ENCODE peak calls at places on chromosomes 11 and 22, in nine cellular contexts. C is OCI-LY7; U is effector memory CD4-positive, alpha-beta T cell; H is cardiac muscle cell; K is prostate gland; Z is iPS DF 6.9; Q is heart left ventricle; B is mammary epithelial cell; J is aorta. N is an unnamed sample. For H3K4me1, the result is how much of the 10 kb centered on the place peaks cover.

GRCh38 chr11:91700854-91701253 is 523.8 kb upstream of the FAT3 start:
- DNase-seq in C (no peak), U (no peak), H (no peak), K (no peak), Z (no peak), Q (no peak), B (no peak), J (no peak), N (no peak)

GRCh38 chr11:74783241-74783871 is 34.7 kb downstream of the RNF169 start:
- DNase-seq in C (peak), U (no peak), H (no peak), K (no peak), Z (no peak), Q (no peak), B (peak), J (no peak), N (no peak)

GRCh38 chr11:64655901-64656601 is 65.0 kb downstream of the SLC22A12 start:
- DNase-seq in C (no peak), U (no peak), H (no peak), K (no peak), Z (no peak), Q (no peak), B (peak), J (no peak), N (no peak)

GRCh38 chr11:28259177-28259843 is 151.1 kb downstream of the METTL15 start:
- DNase-seq in C (no peak), U (no peak), H (no peak), K (no peak), Z (no peak), Q (no peak), B (no peak), J (no peak), N (no peak)

GRCh38 chr11:111344032-111344431 is 35.0 kb downstream of the POU2AF1 start:
- DNase-seq in C (no peak), U (no peak), H (no peak), K (no peak), Z (no peak), Q (no peak), B (peak), J (peak), N (no peak)

GRCh38 chr11:46705070-46705688 is 4.3 kb downstream of the ZNF408 start:
- DNase-seq in C (no peak), U (no peak), H (no peak), K (no peak), Z (no peak), Q (no peak), B (no peak), J (no peak), N (no peak)

GRCh38 chr11:42552786-42553185 is 759.0 kb upstream of the API5 start:
- DNase-seq in C (no peak), U (no peak), H (no peak), K (peak), Z (no peak), Q (no peak), B (peak), J (no peak), N (no peak)

GRCh38 chr22:46165975-46166374 is 15.6 kb downstream of the PPARA start:
- DNase-seq in C (no peak), U (no peak), H (no peak), K (no peak), Z (no peak), Q (no peak), B (no peak), J (no peak), N (no peak)

GRCh38 chr22:29009148-29009547 is 52.5 kb downstream of the C22orf31 start:
- DNase-seq in C (no peak), U (no peak), H (peak), K (no peak), Z (no peak), Q (no peak), B (no peak), J (no peak), N (no peak)

GRCh38 chr11:76163289-76163880 is 42.9 kb downstream of the WNT11 start:
- DNase-seq in C (no peak), U (no peak), H (no peak), K (no peak), Z (no peak), Q (no peak), B (no peak), J (no peak), N (no peak)

GRCh38 chr11:122633219-122633829 is 22.2 kb upstream of the UBASH3B start:
- DNase-seq in C (peak), U (no peak), H (peak), K (no peak), Z (no peak), Q (no peak), B (peak), J (no peak), N (no peak)

GRCh38 chr11:534592-535518 is 521 bp downstream of the HRAS start:
- DNase-seq in C (peak), U (no peak), H (peak), K (peak), Z (no peak), Q (no peak), B (peak), J (peak), N (peak)

GRCh38 chr22:24400726-24401596 is 26.4 kb upstream of the ADORA2A start:
- DNase-seq in C (peak), U (no peak), H (no peak), K (no peak), Z (no peak), Q (no peak), B (no peak), J (no peak), N (no peak)

GRCh38 chr11:73582636-73583035 is 15.3 kb downstream of the FAM168A start:
- DNase-seq in C (no peak), U (no peak), H (no peak), K (no peak), Z (no peak), Q (no peak), B (no peak), J (no peak), N (no peak)

GRCh38 chr11:86150826-86151187 is 81.9 kb upstream of the PICALM start:
- DNase-seq in C (no peak), U (no peak), H (no peak), K (no peak), Z (no peak), Q (no peak), B (peak), J (no peak), N (no peak)
- H3K27ac ChIP-seq in C (no peak), U (no peak), H (no peak), K (peak), Z (no peak), Q (peak), B (peak), J (peak), N (no peak)

GRCh38 chr11:121412000-121412587 is 40.0 kb upstream of the SORL1 start:
- DNase-seq in C (no peak), U (no peak), H (no peak), K (no peak), Z (no peak), Q (no peak), B (no peak), J (no peak), N (no peak)

GRCh38 chr11:121408830-121409229 is 43.3 kb upstream of the SORL1 start:
- DNase-seq in C (no peak), U (no peak), H (no peak), K (no peak), Z (no peak), Q (no peak), B (no peak), J (no peak), N (no peak)

DNA sequence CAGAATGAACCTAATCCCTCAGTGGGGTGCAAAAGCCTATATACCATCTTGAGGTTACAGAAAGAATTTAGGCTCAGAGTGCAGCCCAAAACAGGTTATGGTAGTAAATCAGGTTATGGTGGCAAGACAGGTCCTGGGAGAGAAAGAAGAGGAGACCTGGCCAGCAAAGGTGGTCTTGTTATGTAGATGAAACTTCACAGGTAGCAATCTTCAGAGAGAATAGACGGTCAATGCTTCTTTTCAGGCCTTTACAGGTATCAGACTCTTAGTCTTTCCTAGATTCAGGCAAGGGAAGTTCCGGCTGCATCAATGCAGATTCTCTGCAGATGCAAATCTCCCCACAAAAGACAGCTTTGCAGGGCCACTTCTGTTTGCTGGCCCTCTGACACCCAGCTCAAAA is 45.8 kb upstream of the SORL1 start:
- DNase-seq in C (peak), U (no peak), H (no peak), K (no peak), Z (peak), Q (no peak), B (no peak), J (no peak), N (no peak)
- H3K4me3 ChIP-seq in C (peak), U (no peak), H (no peak), K (no peak), Z (no peak), Q (no peak), B (no peak), J (no peak), N (no peak)

GRCh38 chr22:27919943-27920755 is 1.1 kb upstream of the PITPNB start:
- DNase-seq in C (no peak), U (no peak), H (peak), K (no peak), Z (peak), Q (peak), B (peak), J (no peak), N (no peak)

GRCh38 chr22:27913162-27913741 is 5.8 kb downstream of the PITPNB start:
- DNase-seq in C (peak), U (no peak), H (peak), K (no peak), Z (no peak), Q (no peak), B (no peak), J (no peak), N (no peak)

GRCh38 chr22:27919222-27919942 is at the start of gene PITPNB:
- DNase-seq in C (peak), U (peak), H (peak), K (peak), Z (peak), Q (peak), B (peak), J (peak), N (peak)

DNA sequence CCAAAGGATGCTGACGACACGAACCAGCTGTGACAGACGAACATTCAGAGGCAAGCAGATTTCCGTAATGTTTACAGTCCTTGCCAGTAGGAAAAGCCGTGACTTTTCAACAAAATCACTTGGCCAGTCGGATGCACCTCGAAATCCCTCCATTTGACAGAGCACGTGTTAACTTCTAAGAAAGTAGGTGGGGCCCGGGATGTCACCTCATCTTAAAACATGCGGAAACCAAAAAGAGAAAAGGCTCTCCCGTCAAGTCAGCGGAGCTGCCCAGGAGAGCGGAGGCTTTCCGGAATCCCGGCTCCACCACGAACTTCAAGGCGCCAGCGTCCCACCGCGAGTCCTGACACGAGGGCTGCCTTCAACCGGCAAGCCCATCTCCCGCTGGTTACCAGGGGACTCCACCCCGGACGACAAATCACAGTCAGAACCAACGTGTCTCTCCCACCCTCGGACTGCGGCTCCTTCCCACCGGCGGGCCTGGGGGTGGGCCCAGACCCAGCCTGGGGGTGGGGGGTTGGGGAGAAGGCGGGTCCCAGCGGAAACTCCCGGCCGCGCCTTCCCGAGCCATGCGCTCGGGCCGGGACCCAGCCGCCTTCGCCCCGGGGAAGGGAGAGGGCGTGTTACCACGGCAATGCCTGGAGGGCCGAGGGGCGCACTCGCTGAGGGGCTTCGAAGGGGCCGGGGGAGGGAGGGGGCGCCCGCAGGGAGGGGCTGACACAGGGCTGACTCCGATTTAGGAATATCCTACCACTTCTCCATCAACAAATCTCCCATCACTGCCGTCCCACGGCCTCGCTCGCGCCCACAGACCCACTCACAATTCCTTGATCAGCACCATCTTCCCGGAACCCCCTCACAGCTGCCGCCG is 470 bp downstream of the PITPNB start:
- DNase-seq in C (peak), U (peak), H (peak), K (peak), Z (no peak), Q (peak), B (peak), J (peak), N (peak)
- H3K4me1 ChIP-seq in C (half or more), U (under half), H (under half), K (under half), Z (under half), Q (half or more), B (under half), J (under half), N (under half)

DNA sequence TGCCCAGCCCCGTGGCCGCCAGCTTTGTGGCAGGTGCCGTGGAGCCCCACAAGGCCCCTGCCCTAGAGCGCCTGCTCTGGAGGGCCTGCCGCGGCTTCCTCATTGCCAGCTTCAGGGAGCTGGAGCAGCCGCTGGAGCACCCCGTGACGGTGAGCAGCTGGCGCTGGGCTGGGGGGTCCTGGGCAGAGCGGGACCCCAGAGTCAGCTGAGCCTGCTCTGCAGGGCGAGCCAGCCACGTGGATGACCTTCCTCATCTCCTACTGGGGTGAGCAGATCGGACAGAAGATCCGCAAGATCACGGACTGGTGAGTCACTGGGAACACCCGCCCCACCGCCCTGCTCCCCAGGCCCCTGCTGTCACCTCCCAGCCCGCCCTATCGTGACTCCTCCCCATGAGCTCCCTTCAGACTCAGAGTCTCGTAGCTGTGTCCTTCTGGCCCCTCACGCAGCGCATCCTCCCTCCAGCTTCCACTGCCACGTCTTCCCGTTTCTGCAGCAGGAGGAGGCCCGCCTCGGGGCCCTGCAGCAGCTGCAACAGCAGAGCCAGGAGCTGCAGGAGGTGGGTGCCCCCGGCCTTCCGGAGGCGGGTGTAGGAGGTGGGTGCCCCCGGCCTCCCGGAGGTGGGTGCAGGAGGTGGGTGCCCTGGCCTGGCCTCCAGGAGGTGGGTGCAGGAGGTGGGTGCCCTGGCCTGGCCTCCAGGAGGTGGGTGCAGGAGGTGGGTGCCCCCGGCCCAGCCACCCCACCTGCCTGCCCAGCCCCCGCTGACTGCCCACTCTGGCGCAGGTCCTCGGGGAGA is 4.7 kb downstream of the TCIRG1 start:
- DNase-seq in C (no peak), U (no peak), H (no peak), K (no peak), Z (no peak), Q (no peak), B (no peak), J (peak), N (peak)
- H3K27ac ChIP-seq in C (no peak), U (no peak), H (no peak), K (peak), Z (no peak), Q (no peak), B (no peak), J (no peak), N (no peak)